ENCODE peak calls at places on chromosomes 4 and X, in seven cellular contexts. V is stomach, T is breast epithelium, P is Peyer's patch, R is A549, B is lower leg skin, H is K562. Q is an unnamed sample.

GRCh38 chr4:89619230-89619962 is 217.6 kb downstream of the SNCA start:
- DNase-seq in V (no peak), T (no peak), P (no peak), R (no peak), B (no peak), H (no peak), Q (no peak)

GRCh38 chr4:65646136-65646535 is 24.2 kb downstream of the EPHA5 start:
- DNase-seq in V (no peak), T (no peak), P (no peak), R (no peak), B (no peak), H (no peak), Q (no peak)

GRCh38 chr4:166012129-166013078 is 139.4 kb downstream of the TLL1 start:
- DNase-seq in V (no peak), T (no peak), P (no peak), R (no peak), B (no peak), H (no peak), Q (no peak)

GRCh38 chr4:27366424-27366823 is 505.8 kb downstream of the STIM2 start:
- DNase-seq in V (no peak), T (no peak), P (no peak), R (no peak), B (no peak), H (no peak), Q (no peak)

GRCh38 chrX:47059142-47059874 is 18.9 kb upstream of the RGN start:
- DNase-seq in V (no peak), T (no peak), P (no peak), R (no peak), B (no peak), H (no peak), Q (no peak)

GRCh38 chrX:108453841-108454240 is 14.2 kb downstream of the COL4A5 start:
- DNase-seq in V (no peak), T (no peak), P (no peak), R (no peak), B (no peak), H (no peak), Q (no peak)

GRCh38 chr4:54658321-54659093 is 750 bp downstream of the KIT start:
- DNase-seq in V (peak; percentile 59), T (no peak), P (peak; percentile 50), R (peak; percentile 17), B (peak; percentile 90), H (peak; percentile 65), Q (no peak)

GRCh38 chrX:54042609-54043010 is 1.7 kb downstream of the PHF8 start:
- DNase-seq in V (no peak), T (peak; percentile 48), P (peak; percentile 56), R (peak; percentile 41), B (no peak), H (peak; percentile 60), Q (no peak)

GRCh38 chr4:185872747-185873380 is 60.9 kb upstream of the SORBS2 start:
- DNase-seq in V (no peak), T (no peak), P (no peak), R (no peak), B (no peak), H (no peak), Q (no peak)

GRCh38 chr4:6633091-6633906 is 7.2 kb upstream of the MRFAP1 start:
- DNase-seq in V (no peak), T (peak; percentile 54), P (peak; percentile 34), R (no peak), B (peak; percentile 73), H (peak; percentile 43), Q (no peak)

GRCh38 chr4:107279729-107280128 is 243.6 kb upstream of the DKK2 start:
- DNase-seq in V (no peak), T (no peak), P (no peak), R (peak; percentile 16), B (no peak), H (no peak), Q (no peak)

GRCh38 chr4:24802648-24803047 is 7.3 kb downstream of the SOD3 start:
- DNase-seq in V (no peak), T (no peak), P (no peak), R (no peak), B (no peak), H (no peak), Q (no peak)

GRCh38 chr4:112521123-112522116 is 5.4 kb upstream of the NEUROG2 start:
- DNase-seq in V (no peak), T (no peak), P (no peak), R (no peak), B (peak; percentile 69), H (no peak), Q (no peak)

GRCh38 chrX:140918398-140919043 is 83.9 kb upstream of the SPANXB1 start:
- DNase-seq in V (peak; percentile 27), T (no peak), P (no peak), R (peak; percentile 86), B (no peak), H (peak; percentile 17), Q (peak; percentile 5)

GRCh38 chr4:6763330-6763851 is 19.1 kb upstream of the KIAA0232 start:
- DNase-seq in V (no peak), T (peak; percentile 67), P (peak; percentile 49), R (peak; percentile 43), B (no peak), H (peak; percentile 70), Q (no peak)

GRCh38 chr4:80336582-80336981 is 1.1 kb downstream of the CFAP299 start:
- DNase-seq in V (no peak), T (no peak), P (no peak), R (peak; percentile 26), B (no peak), H (peak; percentile 60), Q (peak; percentile 17)

GRCh38 chr4:828641-829271 is 2.8 kb upstream of the CPLX1 start:
- DNase-seq in V (peak; percentile 57), T (no peak), P (no peak), R (peak; percentile 48), B (no peak), H (no peak), Q (no peak)

GRCh38 chr4:184306949-184307348 is 89.3 kb upstream of the ENPP6 start:
- DNase-seq in V (no peak), T (no peak), P (no peak), R (no peak), B (no peak), H (no peak), Q (no peak)

GRCh38 chr4:8904041-8904501 is 32.4 kb upstream of the HMX1 start:
- DNase-seq in V (no peak), T (no peak), P (no peak), R (no peak), B (peak; percentile 23), H (no peak), Q (no peak)

GRCh38 chr4:5112333-5112732 is 61.1 kb downstream of the STK32B start:
- DNase-seq in V (no peak), T (no peak), P (no peak), R (no peak), B (no peak), H (no peak), Q (no peak)

GRCh38 chrX:116490091-116490490 is 27.3 kb upstream of the CT83 start:
- DNase-seq in V (no peak), T (no peak), P (no peak), R (peak; percentile 1), B (no peak), H (no peak), Q (no peak)

GRCh38 chr4:139553751-139554670 is 2.0 kb downstream of the SETD7 start:
- DNase-seq in V (no peak), T (no peak), P (no peak), R (no peak), B (no peak), H (no peak), Q (no peak)

GRCh38 chr4:139556071-139556734 is at the start of gene SETD7:
- DNase-seq in V (peak; percentile 74), T (peak; percentile 79), P (peak; percentile 84), R (peak; percentile 77), B (peak; percentile 94), H (peak; percentile 30), Q (peak; percentile 52)

GRCh38 chr4:139554726-139555072 is 1.3 kb downstream of the SETD7 start:
- DNase-seq in V (no peak), T (no peak), P (no peak), R (no peak), B (no peak), H (no peak), Q (no peak)

GRCh38 chr4:139555705-139556070 is 331 bp downstream of the SETD7 start:
- DNase-seq in V (peak; percentile 45), T (peak; percentile 55), P (peak; percentile 70), R (no peak), B (peak; percentile 92), H (no peak), Q (no peak)

GRCh38 chr4:139555073-139555704 is 830 bp downstream of the SETD7 start:
- DNase-seq in V (peak; percentile 86), T (peak; percentile 85), P (peak; percentile 94), R (peak; percentile 91), B (peak; percentile 98), H (peak; percentile 56), Q (peak; percentile 53)
- TF ChIP-seq POLR2A in V (peak; percentile 70), T (peak; percentile 84), P (peak; percentile 85), R (peak; percentile 82), B (no peak), H (no peak), Q (peak; percentile 93)

DNA sequence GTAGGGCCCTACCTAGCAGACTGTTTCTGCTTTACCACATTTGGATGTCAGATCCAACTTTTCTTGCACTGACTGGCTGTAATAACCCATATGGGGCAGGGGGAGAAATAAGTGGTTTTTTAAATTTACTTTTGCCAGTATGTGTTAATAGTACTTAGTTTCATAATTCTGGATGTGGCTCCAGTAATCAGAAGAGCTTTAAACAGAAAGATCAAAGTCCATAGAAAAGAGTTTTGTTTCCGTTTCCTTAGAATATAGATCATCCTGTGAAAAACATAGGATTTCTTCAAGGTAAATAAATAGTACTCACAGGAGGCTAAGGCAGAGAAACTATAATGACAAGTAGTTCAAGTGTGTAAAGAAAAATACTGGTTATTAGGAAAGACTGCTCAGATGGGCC is 85.6 kb downstream of the SLC39A8 start:
- DNase-seq in V (no peak), T (no peak), P (no peak), R (no peak), B (no peak), H (no peak), Q (no peak)
- TF ChIP-seq POLR2A in V (no peak), T (no peak), P (no peak), R (no peak), B (no peak), H (no peak), Q (no peak)

DNA sequence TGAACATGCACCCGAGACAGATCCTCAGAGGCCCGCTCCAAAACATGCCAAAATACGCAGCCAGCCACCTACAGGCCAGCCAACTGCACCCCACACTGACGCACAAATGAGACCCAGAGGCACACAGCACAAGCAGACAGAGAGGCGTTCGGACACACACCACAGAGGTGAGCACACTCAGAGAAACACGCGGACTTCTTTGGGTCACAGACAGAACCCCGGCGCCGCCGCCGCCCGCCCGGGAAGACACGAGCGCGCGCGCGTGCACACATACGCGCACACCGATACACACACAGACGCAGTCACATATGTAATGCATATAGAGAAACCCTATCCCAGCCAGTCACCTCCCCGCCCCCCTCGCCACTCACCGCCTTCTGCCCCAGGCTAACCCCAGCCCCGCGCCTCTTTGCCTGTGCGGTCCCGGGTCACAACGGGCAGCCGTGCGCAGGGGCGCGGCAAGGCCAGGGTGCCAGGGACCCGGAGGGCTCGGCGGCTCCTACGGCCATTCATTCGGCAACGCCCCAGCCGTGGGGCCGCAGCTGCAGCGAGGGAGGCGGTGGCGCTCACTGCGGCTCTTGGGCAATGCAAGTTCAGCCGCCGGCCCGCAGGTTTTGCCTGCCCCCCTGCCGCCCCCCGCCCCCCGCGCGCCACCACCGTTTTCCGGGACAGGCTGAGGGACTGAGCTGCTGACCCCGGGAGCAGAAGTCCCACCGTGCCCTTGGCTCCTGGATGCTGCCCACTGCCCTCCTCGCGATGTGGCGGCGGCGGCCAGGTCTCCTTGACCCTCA is 532 bp downstream of the SEPTIN6 start:
- DNase-seq in V (peak; percentile 44), T (no peak), P (peak; percentile 80), R (peak; percentile 37), B (peak; percentile 87), H (peak; percentile 65), Q (peak; percentile 25)
- TF ChIP-seq POLR2A in V (no peak), T (no peak), P (no peak), R (no peak), B (no peak), H (no peak), Q (no peak)

GRCh38 chrX:10159069-10159468 is 2.3 kb downstream of the CLCN4 start:
- DNase-seq in V (no peak), T (no peak), P (no peak), R (no peak), B (no peak), H (peak; percentile 64), Q (no peak)
- TF ChIP-seq POLR2A in V (no peak), T (no peak), P (no peak), R (no peak), B (no peak), H (no peak), Q (no peak)

Q was measured in H54.